ENCODE peak calls at places on chromosome 17, in five cellular contexts. G, Z, X, S and W are unnamed samples.

GRCh38 chr17:46882666-46883065 is 31.3 kb downstream of the WNT9B start:
- DNase-seq in G (no peak), X (no peak), Z (no peak), S (no peak), W (no peak)

GRCh38 chr17:55466671-55467070 is 44.6 kb downstream of the SMIM36 start:
- DNase-seq in G (peak; percentile 53), S (peak; percentile 53), Z (no peak), X (no peak), W (peak; percentile 32)

GRCh38 chr17:75843577-75844529 is at the start of gene UNC13D:
- DNase-seq in S (peak; percentile 25), G (peak; percentile 57), X (no peak), Z (no peak), W (no peak)

GRCh38 chr17:78484300-78485159 is 92.7 kb downstream of the DNAH17 start:
- DNase-seq in Z (peak; percentile 20), G (peak; percentile 79), S (peak; percentile 27), X (peak; percentile 16), W (no peak)

GRCh38 chr17:65698381-65699061 is 137.1 kb upstream of the AXIN2 start:
- DNase-seq in G (no peak), S (peak; percentile 54), Z (no peak), X (no peak), W (no peak)

GRCh38 chr17:57484081-57484666 is 227.9 kb downstream of the MSI2 start:
- DNase-seq in Z (no peak), X (no peak), S (no peak), G (no peak), W (no peak)

GRCh38 chr17:50283246-50283645 is 9.0 kb downstream of the TMEM92 start:
- DNase-seq in S (no peak), G (no peak), X (no peak), Z (no peak), W (no peak)

GRCh38 chr17:42457107-42457787 is 1.4 kb upstream of the ATP6V0A1 start:
- DNase-seq in X (no peak), S (no peak), G (peak; percentile 39), Z (no peak), W (peak; percentile 70)

GRCh38 chr17:76085731-76086366 is 6.9 kb downstream of the ZACN start:
- DNase-seq in S (no peak), Z (no peak), G (no peak), X (no peak), W (no peak)

GRCh38 chr17:29061036-29061435 is 18.1 kb downstream of the PIPOX start:
- DNase-seq in X (no peak), S (no peak), G (no peak), Z (no peak), W (no peak)

GRCh38 chr17:78133971-78134898 is 3.7 kb downstream of the TMC8 start:
- DNase-seq in S (peak; percentile 88), X (peak; percentile 34), G (peak; percentile 91), Z (no peak), W (peak; percentile 53)

GRCh38 chr17:2545393-2545792 is 33.7 kb upstream of the METTL16 start:
- DNase-seq in G (no peak), Z (no peak), X (no peak), S (no peak), W (no peak)

GRCh38 chr17:30970757-30971567 is at the start of gene RNF135:
- DNase-seq in X (peak; percentile 14), S (peak; percentile 93), G (no peak), Z (peak; percentile 87), W (peak; percentile 65)

GRCh38 chr17:65191805-65192740 is 54.9 kb downstream of the RGS9 start:
- DNase-seq in G (no peak), S (no peak), X (no peak), Z (peak; percentile 85), W (no peak)

GRCh38 chr17:77204531-77204930 is 63.8 kb downstream of the SEC14L1 start:
- DNase-seq in S (no peak), X (no peak), G (no peak), Z (no peak), W (no peak)

GRCh38 chr17:53707546-53707945 is 115.2 kb upstream of the KIF2B start:
- DNase-seq in Z (no peak), S (no peak), X (no peak), G (no peak), W (no peak)

GRCh38 chr17:77311371-77311981 is 170.7 kb downstream of the SEC14L1 start:
- DNase-seq in X (no peak), S (no peak), G (peak; percentile 75), Z (no peak), W (no peak)

GRCh38 chr17:50675627-50676026 is 32.1 kb downstream of the ANKRD40 start:
- DNase-seq in Z (no peak), X (no peak), G (no peak), S (no peak), W (no peak)